ENCODE peak calls at places on chromosomes 3 and 15, in five cellular contexts. One of them, this sample, is unnamed.

GRCh38 chr3:45676248-45677044 is 12.8 kb upstream of the SACM1L start:
- DNase-seq in NCI-H748 treated with DMSO at 0.1 percent for 48 hours: no peak
- DNase-seq in A549: no peak
- DNase-seq in putamen: no peak
- DNase-seq in Karpas-422: peak
- DNase-seq in this sample: no peak

GRCh38 chr3:123028233-123028828 is 768 bp upstream of the SEMA5B start:
- DNase-seq in A549: peak
- DNase-seq in NCI-H748 treated with DMSO at 0.1 percent for 48 hours: peak
- DNase-seq in Karpas-422: peak
- DNase-seq in putamen: peak
- DNase-seq in this sample: no peak

GRCh38 chr15:83504365-83504764 is 57.2 kb downstream of the SH3GL3 start:
- DNase-seq in A549: no peak
- DNase-seq in NCI-H748 treated with DMSO at 0.1 percent for 48 hours: no peak
- DNase-seq in putamen: no peak
- DNase-seq in Karpas-422: no peak
- DNase-seq in this sample: no peak

GRCh38 chr15:99614749-99615288 is 49.0 kb downstream of the MEF2A start:
- DNase-seq in A549: no peak
- DNase-seq in putamen: no peak
- DNase-seq in NCI-H748 treated with DMSO at 0.1 percent for 48 hours: no peak
- DNase-seq in Karpas-422: peak
- DNase-seq in this sample: no peak

GRCh38 chr15:96285306-96285705 is 45.2 kb upstream of the NR2F2 start:
- DNase-seq in Karpas-422: no peak
- DNase-seq in NCI-H748 treated with DMSO at 0.1 percent for 48 hours: no peak
- DNase-seq in putamen: no peak
- DNase-seq in A549: no peak
- DNase-seq in this sample: no peak

GRCh38 chr15:89171136-89172072 is 50.0 kb downstream of the RLBP1 start:
- DNase-seq in putamen: peak
- DNase-seq in NCI-H748 treated with DMSO at 0.1 percent for 48 hours: peak
- DNase-seq in A549: peak
- DNase-seq in Karpas-422: peak
- DNase-seq in this sample: peak

GRCh38 chr15:62164500-62165028 is 521 bp downstream of the C2CD4B start:
- DNase-seq in A549: peak
- DNase-seq in Karpas-422: no peak
- DNase-seq in putamen: no peak
- DNase-seq in NCI-H748 treated with DMSO at 0.1 percent for 48 hours: no peak
- DNase-seq in this sample: no peak

GRCh38 chr3:61806810-61807209 is 245.4 kb downstream of the PTPRG start:
- DNase-seq in putamen: no peak
- DNase-seq in Karpas-422: no peak
- DNase-seq in NCI-H748 treated with DMSO at 0.1 percent for 48 hours: no peak
- DNase-seq in A549: no peak
- DNase-seq in this sample: no peak

GRCh38 chr3:69699183-69699582 is 40.1 kb upstream of the MITF start:
- DNase-seq in NCI-H748 treated with DMSO at 0.1 percent for 48 hours: no peak
- DNase-seq in A549: no peak
- DNase-seq in putamen: no peak
- DNase-seq in Karpas-422: no peak
- DNase-seq in this sample: no peak

GRCh38 chr3:71074416-71074815 is 509.1 kb downstream of the FOXP1 start:
- DNase-seq in Karpas-422: no peak
- DNase-seq in NCI-H748 treated with DMSO at 0.1 percent for 48 hours: no peak
- DNase-seq in A549: no peak
- DNase-seq in putamen: no peak
- DNase-seq in this sample: no peak

GRCh38 chr3:43609406-43609805 is 12.4 kb downstream of the ANO10 start:
- DNase-seq in Karpas-422: no peak
- DNase-seq in A549: no peak
- DNase-seq in putamen: no peak
- DNase-seq in NCI-H748 treated with DMSO at 0.1 percent for 48 hours: no peak
- DNase-seq in this sample: no peak

GRCh38 chr3:117887896-117888295 is 1146.8 kb downstream of the IGSF11 start:
- DNase-seq in putamen: no peak
- DNase-seq in A549: no peak
- DNase-seq in Karpas-422: no peak
- DNase-seq in NCI-H748 treated with DMSO at 0.1 percent for 48 hours: no peak
- DNase-seq in this sample: no peak

GRCh38 chr3:94548581-94549316 is 485.9 kb downstream of the NSUN3 start:
- DNase-seq in A549: no peak
- DNase-seq in NCI-H748 treated with DMSO at 0.1 percent for 48 hours: no peak
- DNase-seq in Karpas-422: no peak
- DNase-seq in putamen: no peak
- DNase-seq in this sample: no peak